ENCODE peak calls at places on chromosomes 1 and 21, in five cellular contexts. W, K, A, V and T are unnamed samples.

GRCh38 chr1:94302497-94302896 is 65.1 kb upstream of the ARHGAP29 start:
- DNase-seq in K (no peak), V (no peak), W (no peak), A (no peak), T (no peak)

GRCh38 chr1:70666381-70667140 is 255.5 kb downstream of the CTH start:
- DNase-seq in V (no peak), A (no peak), W (no peak), K (no peak), T (no peak)

GRCh38 chr1:105485207-105485606 is 1571.3 kb upstream of the PRMT6 start:
- DNase-seq in K (no peak), A (no peak), W (no peak), V (peak), T (no peak)

GRCh38 chr1:180912801-180913616 is at the start of gene KIAA1614:
- DNase-seq in V (no peak), W (no peak), A (no peak), K (no peak), T (peak)

GRCh38 chr1:74767490-74767889 is 34.5 kb downstream of the TYW3 start:
- DNase-seq in V (no peak), W (no peak), K (peak), A (no peak), T (no peak)

GRCh38 chr21:33441489-33442477 is 38.0 kb downstream of the TMEM50B start:
- DNase-seq in W (peak), K (peak), A (no peak), V (no peak), T (no peak)

GRCh38 chr1:163205513-163205912 is 2.8 kb upstream of the RGS5 start:
- DNase-seq in V (no peak), A (no peak), K (no peak), W (no peak), T (no peak)

GRCh38 chr1:9101510-9102146 is 27.3 kb downstream of the GPR157 start:
- DNase-seq in K (no peak), A (no peak), W (no peak), V (peak), T (no peak)

GRCh38 chr1:212561501-212561931 is 47.0 kb upstream of the ATF3 start:
- DNase-seq in V (peak), K (no peak), A (no peak), W (no peak), T (no peak)

GRCh38 chr1:41767534-41767933 is 151.2 kb downstream of the HIVEP3 start:
- DNase-seq in V (no peak), K (no peak), A (no peak), W (no peak), T (no peak)

GRCh38 chr1:229221106-229222019 is 49.5 kb upstream of the RAB4A start:
- DNase-seq in W (peak), K (no peak), A (no peak), V (no peak), T (no peak)

GRCh38 chr1:185287451-185287850 is 29.6 kb downstream of the IVNS1ABP start:
- DNase-seq in V (no peak), A (no peak), W (no peak), K (no peak), T (no peak)

GRCh38 chr1:192587386-192588276 is 12.1 kb downstream of the RGS1 start:
- DNase-seq in W (no peak), V (no peak), A (no peak), K (no peak), T (no peak)

GRCh38 chr21:26167593-26167992 is 3.0 kb downstream of the APP start:
- DNase-seq in K (no peak), A (no peak), V (no peak), W (no peak), T (no peak)

GRCh38 chr1:203556047-203556851 is 62.3 kb downstream of the OPTC start:
- DNase-seq in K (peak), A (no peak), V (peak), W (no peak), T (no peak)